ENCODE peak calls at places on chromosome 10, in five cellular contexts. T is PC-9, A is astrocyte, F is body of pancreas, V is hepatocyte. N is an unnamed sample.

GRCh38 chr10:103445767-103446567 is 6.2 kb downstream of the CALHM2 start:
- DNase-seq in T (no peak), V (no peak), A (peak; percentile 33), F (peak; percentile 46), N (peak; percentile 72)

GRCh38 chr10:75408911-75409885 is 7.6 kb upstream of the ZNF503 start:
- DNase-seq in V (peak; percentile 90), A (no peak), T (peak; percentile 55), F (peak; percentile 89), N (peak; percentile 71)

GRCh38 chr10:28891058-28891713 is 213.9 kb downstream of the BAMBI start:
- DNase-seq in T (no peak), V (no peak), F (no peak), A (no peak), N (peak; percentile 60)

GRCh38 chr10:12481956-12482355 is 132.6 kb downstream of the CAMK1D start:
- DNase-seq in T (no peak), F (no peak), A (no peak), V (no peak), N (no peak)

GRCh38 chr10:5123886-5124285 is 29.7 kb downstream of the AKR1C3 start:
- DNase-seq in A (no peak), V (no peak), T (no peak), F (no peak), N (no peak)

GRCh38 chr10:50501478-50501877 is 122.3 kb downstream of the SGMS1 start:
- DNase-seq in T (no peak), A (peak; percentile 68), F (no peak), V (no peak), N (no peak)

GRCh38 chr10:113305871-113306270 is 247.0 kb upstream of the HABP2 start:
- DNase-seq in T (no peak), F (no peak), A (peak; percentile 85), V (peak; percentile 15), N (peak; percentile 51)

GRCh38 chr10:75238182-75239180 is 2.7 kb upstream of the COMTD1 start:
- DNase-seq in V (no peak), A (no peak), T (no peak), F (no peak), N (no peak)

GRCh38 chr10:111785921-111786320 is 397.6 kb downstream of the GPAM start:
- DNase-seq in F (no peak), A (no peak), T (no peak), V (no peak), N (no peak)

GRCh38 chr10:114437456-114438292 is 33.4 kb upstream of the AFAP1L2 start:
- DNase-seq in A (no peak), F (peak; percentile 24), T (no peak), V (peak; percentile 29), N (no peak)

GRCh38 chr10:112353046-112353445 is 20.9 kb upstream of the ACSL5 start:
- DNase-seq in T (no peak), F (no peak), A (no peak), V (no peak), N (no peak)

GRCh38 chr10:31004611-31005193 is 27.0 kb downstream of the ZNF438 start:
- DNase-seq in F (no peak), A (peak; percentile 88), T (no peak), V (no peak), N (peak; percentile 28)

GRCh38 chr10:88762906-88763305 is 3.1 kb downstream of the LIPN start:
- DNase-seq in V (no peak), F (no peak), T (no peak), A (no peak), N (no peak)

DNA sequence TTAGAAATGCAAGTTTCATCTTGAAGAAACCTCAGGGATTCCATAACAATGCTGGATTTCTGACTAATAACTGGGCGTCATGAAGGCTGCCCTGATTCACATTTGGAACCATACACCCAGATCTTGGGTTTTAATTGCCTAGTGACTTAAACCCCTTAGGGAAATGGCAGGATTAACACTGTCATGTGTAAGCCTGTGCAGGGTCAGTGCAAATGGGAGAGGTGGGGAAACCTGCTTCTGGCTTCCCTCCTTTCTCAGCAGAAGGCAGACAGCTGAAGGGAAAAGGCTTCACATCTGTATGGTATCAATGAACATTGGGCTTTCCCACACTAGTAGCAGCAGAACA is 364.2 kb downstream of the ANKRD30A start:
- DNase-seq in A (no peak), F (no peak), T (no peak), V (no peak), N (no peak)
- H3K9me3 ChIP-seq in A (no peaks in the 10 kb centered on the region), F (no peaks in the 10 kb centered on the region), T (no peaks in the 10 kb centered on the region), V (no peaks in the 10 kb centered on the region), N (no peaks in the 10 kb centered on the region)

DNA sequence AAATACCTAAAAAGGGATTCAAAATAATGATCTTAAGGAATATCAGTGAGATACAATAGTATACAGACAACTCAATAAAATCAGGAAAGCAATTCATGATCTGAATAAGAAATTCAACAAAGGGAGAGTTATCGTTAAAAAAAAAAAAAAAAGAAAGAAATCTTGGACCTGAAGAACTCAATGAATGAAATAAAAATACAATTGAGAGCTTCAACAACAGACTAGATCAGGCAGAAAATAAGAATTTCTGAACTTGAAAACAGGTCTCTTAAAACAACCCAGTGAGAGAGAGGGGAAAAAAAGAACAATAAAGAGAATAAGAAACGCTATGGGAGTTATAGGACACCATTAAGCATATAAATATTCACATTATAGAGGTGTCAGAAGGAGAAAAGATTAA is 72.0 kb upstream of the MACROH2A2 start:
- DNase-seq in V (no peak), A (no peak), T (no peak), F (no peak), N (no peak)
- H3K9me3 ChIP-seq in V (no peaks in the 10 kb centered on the region), A (peaks cover 5% of the 10 kb centered on the region), T (peaks cover 5% of the 10 kb centered on the region), F (no peaks in the 10 kb centered on the region), N (peaks cover 4% of the 10 kb centered on the region)

DNA sequence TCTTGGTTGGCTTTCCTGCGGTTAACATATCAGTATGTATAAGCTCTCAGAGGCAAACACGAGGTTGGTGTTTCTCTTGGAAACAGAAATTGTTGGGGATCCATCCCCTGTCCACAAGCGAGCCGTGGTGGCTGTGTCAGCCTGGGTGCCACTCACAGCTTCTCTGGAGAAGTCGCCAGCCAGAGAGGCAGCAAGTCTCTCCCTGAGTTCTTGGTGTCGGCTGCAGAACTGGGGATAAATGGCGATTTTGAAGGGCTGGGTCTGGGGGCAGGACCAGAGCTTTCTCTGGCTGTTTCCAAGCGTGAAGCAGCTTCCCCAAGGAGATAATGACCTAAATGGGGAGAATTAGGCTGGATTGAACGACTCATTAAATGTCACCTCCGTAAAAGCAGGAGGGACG is 335.3 kb downstream of the GLRX3 start:
- DNase-seq in T (no peak), F (no peak), V (no peak), A (no peak), N (no peak)
- H3K9me3 ChIP-seq in T (no peaks in the 10 kb centered on the region), F (no peaks in the 10 kb centered on the region), V (no peaks in the 10 kb centered on the region), A (peaks cover 13% of the 10 kb centered on the region), N (no peaks in the 10 kb centered on the region)

GRCh38 chr10:96345250-96345649 is 13.6 kb downstream of the OPALIN start:
- DNase-seq in T (no peak), A (no peak), V (no peak), F (no peak), N (no peak)
- H3K9me3 ChIP-seq in T (no peaks in the 10 kb centered on the region), A (peaks cover 3% of the 10 kb centered on the region), V (no peaks in the 10 kb centered on the region), F (peaks cover 3% of the 10 kb centered on the region), N (peaks cover 10% of the 10 kb centered on the region)

GRCh38 chr10:105993609-105994008 is 1170.9 kb downstream of the SORCS1 start:
- DNase-seq in A (no peak), V (no peak), F (no peak), T (no peak), N (no peak)
- H3K9me3 ChIP-seq in A (no peaks in the 10 kb centered on the region), V (no peaks in the 10 kb centered on the region), F (no peaks in the 10 kb centered on the region), T (no peaks in the 10 kb centered on the region), N (no peaks in the 10 kb centered on the region)

DNA sequence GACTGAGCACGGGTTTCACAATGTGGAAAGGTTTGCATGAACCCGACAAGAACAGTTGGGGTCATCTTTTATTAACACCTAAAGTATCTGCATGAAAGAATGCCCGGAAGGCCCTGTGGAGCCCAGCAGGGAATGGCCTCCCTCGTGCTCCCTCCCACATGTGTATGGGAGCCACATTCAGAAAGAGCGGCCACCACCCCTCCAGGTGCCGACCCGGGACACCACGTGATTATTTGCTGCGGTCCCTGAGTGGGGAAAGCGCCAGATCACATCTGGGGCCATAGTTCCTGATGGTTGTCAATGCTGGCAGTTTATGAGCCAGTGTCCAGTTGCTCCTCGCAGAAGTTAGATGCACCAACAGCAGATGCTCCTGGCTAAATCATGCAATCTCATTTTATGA is 571.4 kb downstream of the TCERG1L start:
- DNase-seq in T (no peak), A (no peak), V (no peak), F (no peak), N (no peak)
- H3K9me3 ChIP-seq in T (no peaks in the 10 kb centered on the region), A (peaks cover 23% of the 10 kb centered on the region), V (no peaks in the 10 kb centered on the region), F (no peaks in the 10 kb centered on the region), N (no peaks in the 10 kb centered on the region)

GRCh38 chr10:21825345-21825744 is 178.2 kb downstream of the DNAJC1 start:
- DNase-seq in F (no peak), T (no peak), A (no peak), V (no peak), N (no peak)
- H3K9me3 ChIP-seq in F (no peaks in the 10 kb centered on the region), T (peaks cover 6% of the 10 kb centered on the region), A (peaks cover 4% of the 10 kb centered on the region), V (peaks cover 53% of the 10 kb centered on the region), N (peaks cover 15% of the 10 kb centered on the region)

N was measured in MG63.